ENCODE peak calls at places on chromosomes 12 and 14, in ten cellular contexts. One of them, this sample, is unnamed.

GRCh38 chr12:31323466-31324115 is 2.4 kb downstream of the SINHCAF start:
- DNase-seq in Panc1: no peak
- DNase-seq in Kasumi-1: peak
- DNase-seq in foreskin fibroblast: no peak
- DNase-seq in left lung: peak
- DNase-seq in Caki2: no peak
- DNase-seq in stimulated activated CD4-positive, alpha-beta T cell treated with anti-CD3 and anti-CD28 coated beads, TNF-alpha, amount 100 ng/mL, for 48 hours: peak
- DNase-seq in activated CD4-positive, alpha-beta T cell treated with anti-CD3 and anti-CD28 coated beads for 24 hours: peak
- DNase-seq in activated CD4-positive, alpha-beta memory T cell treated with anti-CD3 and anti-CD28 coated beads, Interleukin-2, amount 10 ng/mL, durations not matched to agents 7 days and 5 days: peak
- DNase-seq in activated CD8-positive, alpha-beta memory T cell treated with anti-CD3 and anti-CD28 coated beads, Interleukin-2, amount 50 U/mL, for 48 hours: peak
- DNase-seq in this sample: peak

GRCh38 chr12:95548539-95549391 is 2.5 kb downstream of the USP44 start:
- DNase-seq in Panc1: no peak
- DNase-seq in Kasumi-1: no peak
- DNase-seq in foreskin fibroblast: peak
- DNase-seq in left lung: peak
- DNase-seq in Caki2: no peak
- DNase-seq in stimulated activated CD4-positive, alpha-beta T cell treated with anti-CD3 and anti-CD28 coated beads, TNF-alpha, amount 100 ng/mL, for 48 hours: peak
- DNase-seq in activated CD4-positive, alpha-beta T cell treated with anti-CD3 and anti-CD28 coated beads for 24 hours: peak
- DNase-seq in activated CD4-positive, alpha-beta memory T cell treated with anti-CD3 and anti-CD28 coated beads, Interleukin-2, amount 10 ng/mL, durations not matched to agents 7 days and 5 days: peak
- DNase-seq in activated CD8-positive, alpha-beta memory T cell treated with anti-CD3 and anti-CD28 coated beads, Interleukin-2, amount 50 U/mL, for 48 hours: peak
- DNase-seq in this sample: peak

GRCh38 chr14:94650806-94651805 is 38.9 kb downstream of the SERPINA3 start:
- DNase-seq in Panc1: no peak
- DNase-seq in Kasumi-1: no peak
- DNase-seq in foreskin fibroblast: no peak
- DNase-seq in left lung: no peak
- DNase-seq in Caki2: no peak
- DNase-seq in stimulated activated CD4-positive, alpha-beta T cell treated with anti-CD3 and anti-CD28 coated beads, TNF-alpha, amount 100 ng/mL, for 48 hours: no peak
- DNase-seq in activated CD4-positive, alpha-beta T cell treated with anti-CD3 and anti-CD28 coated beads for 24 hours: no peak
- DNase-seq in activated CD4-positive, alpha-beta memory T cell treated with anti-CD3 and anti-CD28 coated beads, Interleukin-2, amount 10 ng/mL, durations not matched to agents 7 days and 5 days: no peak
- DNase-seq in activated CD8-positive, alpha-beta memory T cell treated with anti-CD3 and anti-CD28 coated beads, Interleukin-2, amount 50 U/mL, for 48 hours: no peak
- DNase-seq in this sample: no peak

GRCh38 chr12:75852143-75852542 is 179.4 kb downstream of the PHLDA1 start:
- DNase-seq in Panc1: no peak
- DNase-seq in Kasumi-1: no peak
- DNase-seq in foreskin fibroblast: peak
- DNase-seq in left lung: no peak
- DNase-seq in Caki2: peak
- DNase-seq in stimulated activated CD4-positive, alpha-beta T cell treated with anti-CD3 and anti-CD28 coated beads, TNF-alpha, amount 100 ng/mL, for 48 hours: no peak
- DNase-seq in activated CD4-positive, alpha-beta T cell treated with anti-CD3 and anti-CD28 coated beads for 24 hours: no peak
- DNase-seq in activated CD4-positive, alpha-beta memory T cell treated with anti-CD3 and anti-CD28 coated beads, Interleukin-2, amount 10 ng/mL, durations not matched to agents 7 days and 5 days: no peak
- DNase-seq in activated CD8-positive, alpha-beta memory T cell treated with anti-CD3 and anti-CD28 coated beads, Interleukin-2, amount 50 U/mL, for 48 hours: no peak
- DNase-seq in this sample: peak

GRCh38 chr12:55820679-55821078 is 2.8 kb downstream of the ORMDL2 start:
- DNase-seq in Panc1: no peak
- DNase-seq in Kasumi-1: peak
- DNase-seq in foreskin fibroblast: peak
- DNase-seq in left lung: no peak
- DNase-seq in Caki2: no peak
- DNase-seq in stimulated activated CD4-positive, alpha-beta T cell treated with anti-CD3 and anti-CD28 coated beads, TNF-alpha, amount 100 ng/mL, for 48 hours: no peak
- DNase-seq in activated CD4-positive, alpha-beta T cell treated with anti-CD3 and anti-CD28 coated beads for 24 hours: no peak
- DNase-seq in activated CD4-positive, alpha-beta memory T cell treated with anti-CD3 and anti-CD28 coated beads, Interleukin-2, amount 10 ng/mL, durations not matched to agents 7 days and 5 days: no peak
- DNase-seq in activated CD8-positive, alpha-beta memory T cell treated with anti-CD3 and anti-CD28 coated beads, Interleukin-2, amount 50 U/mL, for 48 hours: no peak
- DNase-seq in this sample: peak

GRCh38 chr12:129258781-129259318 is 405.6 kb downstream of the GLT1D1 start:
- DNase-seq in Panc1: no peak
- DNase-seq in Kasumi-1: no peak
- DNase-seq in foreskin fibroblast: no peak
- DNase-seq in left lung: no peak
- DNase-seq in Caki2: no peak
- DNase-seq in stimulated activated CD4-positive, alpha-beta T cell treated with anti-CD3 and anti-CD28 coated beads, TNF-alpha, amount 100 ng/mL, for 48 hours: no peak
- DNase-seq in activated CD4-positive, alpha-beta T cell treated with anti-CD3 and anti-CD28 coated beads for 24 hours: no peak
- DNase-seq in activated CD4-positive, alpha-beta memory T cell treated with anti-CD3 and anti-CD28 coated beads, Interleukin-2, amount 10 ng/mL, durations not matched to agents 7 days and 5 days: no peak
- DNase-seq in activated CD8-positive, alpha-beta memory T cell treated with anti-CD3 and anti-CD28 coated beads, Interleukin-2, amount 50 U/mL, for 48 hours: no peak
- DNase-seq in this sample: peak

GRCh38 chr12:57177354-57177753 is 29.9 kb upstream of the LRP1-AS start:
- DNase-seq in Panc1: no peak
- DNase-seq in Kasumi-1: no peak
- DNase-seq in foreskin fibroblast: no peak
- DNase-seq in left lung: no peak
- DNase-seq in Caki2: no peak
- DNase-seq in stimulated activated CD4-positive, alpha-beta T cell treated with anti-CD3 and anti-CD28 coated beads, TNF-alpha, amount 100 ng/mL, for 48 hours: no peak
- DNase-seq in activated CD4-positive, alpha-beta T cell treated with anti-CD3 and anti-CD28 coated beads for 24 hours: no peak
- DNase-seq in activated CD4-positive, alpha-beta memory T cell treated with anti-CD3 and anti-CD28 coated beads, Interleukin-2, amount 10 ng/mL, durations not matched to agents 7 days and 5 days: no peak
- DNase-seq in activated CD8-positive, alpha-beta memory T cell treated with anti-CD3 and anti-CD28 coated beads, Interleukin-2, amount 50 U/mL, for 48 hours: no peak
- DNase-seq in this sample: no peak

GRCh38 chr12:104702565-104703139 is 245.9 kb downstream of the CHST11 start:
- DNase-seq in Panc1: no peak
- DNase-seq in Kasumi-1: no peak
- DNase-seq in foreskin fibroblast: peak
- DNase-seq in left lung: no peak
- DNase-seq in Caki2: no peak
- DNase-seq in stimulated activated CD4-positive, alpha-beta T cell treated with anti-CD3 and anti-CD28 coated beads, TNF-alpha, amount 100 ng/mL, for 48 hours: no peak
- DNase-seq in activated CD4-positive, alpha-beta T cell treated with anti-CD3 and anti-CD28 coated beads for 24 hours: no peak
- DNase-seq in activated CD4-positive, alpha-beta memory T cell treated with anti-CD3 and anti-CD28 coated beads, Interleukin-2, amount 10 ng/mL, durations not matched to agents 7 days and 5 days: no peak
- DNase-seq in activated CD8-positive, alpha-beta memory T cell treated with anti-CD3 and anti-CD28 coated beads, Interleukin-2, amount 50 U/mL, for 48 hours: no peak
- DNase-seq in this sample: no peak

GRCh38 chr14:104140463-104141331 is 2.3 kb downstream of the KIF26A start:
- DNase-seq in Panc1: no peak
- DNase-seq in Kasumi-1: no peak
- DNase-seq in foreskin fibroblast: no peak
- DNase-seq in left lung: peak
- DNase-seq in Caki2: no peak
- DNase-seq in stimulated activated CD4-positive, alpha-beta T cell treated with anti-CD3 and anti-CD28 coated beads, TNF-alpha, amount 100 ng/mL, for 48 hours: no peak
- DNase-seq in activated CD4-positive, alpha-beta T cell treated with anti-CD3 and anti-CD28 coated beads for 24 hours: no peak
- DNase-seq in activated CD4-positive, alpha-beta memory T cell treated with anti-CD3 and anti-CD28 coated beads, Interleukin-2, amount 10 ng/mL, durations not matched to agents 7 days and 5 days: no peak
- DNase-seq in activated CD8-positive, alpha-beta memory T cell treated with anti-CD3 and anti-CD28 coated beads, Interleukin-2, amount 50 U/mL, for 48 hours: no peak
- DNase-seq in this sample: no peak

GRCh38 chr14:90785474-90785873 is 30.8 kb downstream of the TTC7B start:
- DNase-seq in Panc1: no peak
- DNase-seq in Kasumi-1: peak
- DNase-seq in foreskin fibroblast: peak
- DNase-seq in left lung: no peak
- DNase-seq in Caki2: no peak
- DNase-seq in stimulated activated CD4-positive, alpha-beta T cell treated with anti-CD3 and anti-CD28 coated beads, TNF-alpha, amount 100 ng/mL, for 48 hours: no peak
- DNase-seq in activated CD4-positive, alpha-beta T cell treated with anti-CD3 and anti-CD28 coated beads for 24 hours: no peak
- DNase-seq in activated CD4-positive, alpha-beta memory T cell treated with anti-CD3 and anti-CD28 coated beads, Interleukin-2, amount 10 ng/mL, durations not matched to agents 7 days and 5 days: no peak
- DNase-seq in activated CD8-positive, alpha-beta memory T cell treated with anti-CD3 and anti-CD28 coated beads, Interleukin-2, amount 50 U/mL, for 48 hours: peak
- DNase-seq in this sample: peak

GRCh38 chr14:104863923-104864266 is 1.2 kb upstream of the CEP170B start:
- DNase-seq in Panc1: no peak
- DNase-seq in Kasumi-1: no peak
- DNase-seq in foreskin fibroblast: no peak
- DNase-seq in left lung: no peak
- DNase-seq in Caki2: no peak
- DNase-seq in stimulated activated CD4-positive, alpha-beta T cell treated with anti-CD3 and anti-CD28 coated beads, TNF-alpha, amount 100 ng/mL, for 48 hours: no peak
- DNase-seq in activated CD4-positive, alpha-beta T cell treated with anti-CD3 and anti-CD28 coated beads for 24 hours: no peak
- DNase-seq in activated CD4-positive, alpha-beta memory T cell treated with anti-CD3 and anti-CD28 coated beads, Interleukin-2, amount 10 ng/mL, durations not matched to agents 7 days and 5 days: no peak
- DNase-seq in activated CD8-positive, alpha-beta memory T cell treated with anti-CD3 and anti-CD28 coated beads, Interleukin-2, amount 50 U/mL, for 48 hours: no peak
- DNase-seq in this sample: no peak

GRCh38 chr12:5123921-5124320 is 80.2 kb downstream of the KCNA5 start:
- DNase-seq in Panc1: no peak
- DNase-seq in Kasumi-1: no peak
- DNase-seq in foreskin fibroblast: peak
- DNase-seq in left lung: no peak
- DNase-seq in Caki2: no peak
- DNase-seq in stimulated activated CD4-positive, alpha-beta T cell treated with anti-CD3 and anti-CD28 coated beads, TNF-alpha, amount 100 ng/mL, for 48 hours: no peak
- DNase-seq in activated CD4-positive, alpha-beta T cell treated with anti-CD3 and anti-CD28 coated beads for 24 hours: no peak
- DNase-seq in activated CD4-positive, alpha-beta memory T cell treated with anti-CD3 and anti-CD28 coated beads, Interleukin-2, amount 10 ng/mL, durations not matched to agents 7 days and 5 days: no peak
- DNase-seq in activated CD8-positive, alpha-beta memory T cell treated with anti-CD3 and anti-CD28 coated beads, Interleukin-2, amount 50 U/mL, for 48 hours: no peak
- DNase-seq in this sample: no peak

GRCh38 chr12:62933220-62933870 is 1.6 kb downstream of the PPM1H start:
- DNase-seq in Panc1: no peak
- DNase-seq in Kasumi-1: no peak
- DNase-seq in foreskin fibroblast: peak
- DNase-seq in left lung: peak
- DNase-seq in Caki2: peak
- DNase-seq in stimulated activated CD4-positive, alpha-beta T cell treated with anti-CD3 and anti-CD28 coated beads, TNF-alpha, amount 100 ng/mL, for 48 hours: no peak
- DNase-seq in activated CD4-positive, alpha-beta T cell treated with anti-CD3 and anti-CD28 coated beads for 24 hours: no peak
- DNase-seq in activated CD4-positive, alpha-beta memory T cell treated with anti-CD3 and anti-CD28 coated beads, Interleukin-2, amount 10 ng/mL, durations not matched to agents 7 days and 5 days: no peak
- DNase-seq in activated CD8-positive, alpha-beta memory T cell treated with anti-CD3 and anti-CD28 coated beads, Interleukin-2, amount 50 U/mL, for 48 hours: no peak
- DNase-seq in this sample: no peak

GRCh38 chr14:102646615-102647014 is 54.2 kb downstream of the RCOR1 start:
- DNase-seq in Panc1: no peak
- DNase-seq in Kasumi-1: no peak
- DNase-seq in foreskin fibroblast: no peak
- DNase-seq in left lung: no peak
- DNase-seq in Caki2: no peak
- DNase-seq in stimulated activated CD4-positive, alpha-beta T cell treated with anti-CD3 and anti-CD28 coated beads, TNF-alpha, amount 100 ng/mL, for 48 hours: no peak
- DNase-seq in activated CD4-positive, alpha-beta T cell treated with anti-CD3 and anti-CD28 coated beads for 24 hours: no peak
- DNase-seq in activated CD4-positive, alpha-beta memory T cell treated with anti-CD3 and anti-CD28 coated beads, Interleukin-2, amount 10 ng/mL, durations not matched to agents 7 days and 5 days: no peak
- DNase-seq in activated CD8-positive, alpha-beta memory T cell treated with anti-CD3 and anti-CD28 coated beads, Interleukin-2, amount 50 U/mL, for 48 hours: no peak
- DNase-seq in this sample: no peak

GRCh38 chr14:92645841-92646478 is 102.5 kb downstream of the LGMN start:
- DNase-seq in Panc1: no peak
- DNase-seq in Kasumi-1: no peak
- DNase-seq in foreskin fibroblast: peak
- DNase-seq in left lung: no peak
- DNase-seq in Caki2: no peak
- DNase-seq in stimulated activated CD4-positive, alpha-beta T cell treated with anti-CD3 and anti-CD28 coated beads, TNF-alpha, amount 100 ng/mL, for 48 hours: no peak
- DNase-seq in activated CD4-positive, alpha-beta T cell treated with anti-CD3 and anti-CD28 coated beads for 24 hours: no peak
- DNase-seq in activated CD4-positive, alpha-beta memory T cell treated with anti-CD3 and anti-CD28 coated beads, Interleukin-2, amount 10 ng/mL, durations not matched to agents 7 days and 5 days: no peak
- DNase-seq in activated CD8-positive, alpha-beta memory T cell treated with anti-CD3 and anti-CD28 coated beads, Interleukin-2, amount 50 U/mL, for 48 hours: no peak
- DNase-seq in this sample: peak

GRCh38 chr12:58922849-58923248 is 2.5 kb upstream of the LRIG3 start:
- DNase-seq in Panc1: no peak
- DNase-seq in Kasumi-1: no peak
- DNase-seq in foreskin fibroblast: peak
- DNase-seq in left lung: no peak
- DNase-seq in Caki2: peak
- DNase-seq in stimulated activated CD4-positive, alpha-beta T cell treated with anti-CD3 and anti-CD28 coated beads, TNF-alpha, amount 100 ng/mL, for 48 hours: no peak
- DNase-seq in activated CD4-positive, alpha-beta T cell treated with anti-CD3 and anti-CD28 coated beads for 24 hours: no peak
- DNase-seq in activated CD4-positive, alpha-beta memory T cell treated with anti-CD3 and anti-CD28 coated beads, Interleukin-2, amount 10 ng/mL, durations not matched to agents 7 days and 5 days: no peak
- DNase-seq in activated CD8-positive, alpha-beta memory T cell treated with anti-CD3 and anti-CD28 coated beads, Interleukin-2, amount 50 U/mL, for 48 hours: no peak
- DNase-seq in this sample: peak

GRCh38 chr12:65015850-65016249 is 105.3 kb downstream of the WIF1 start:
- DNase-seq in Panc1: no peak
- DNase-seq in Kasumi-1: no peak
- DNase-seq in foreskin fibroblast: no peak
- DNase-seq in left lung: no peak
- DNase-seq in Caki2: no peak
- DNase-seq in stimulated activated CD4-positive, alpha-beta T cell treated with anti-CD3 and anti-CD28 coated beads, TNF-alpha, amount 100 ng/mL, for 48 hours: no peak
- DNase-seq in activated CD4-positive, alpha-beta T cell treated with anti-CD3 and anti-CD28 coated beads for 24 hours: no peak
- DNase-seq in activated CD4-positive, alpha-beta memory T cell treated with anti-CD3 and anti-CD28 coated beads, Interleukin-2, amount 10 ng/mL, durations not matched to agents 7 days and 5 days: no peak
- DNase-seq in activated CD8-positive, alpha-beta memory T cell treated with anti-CD3 and anti-CD28 coated beads, Interleukin-2, amount 50 U/mL, for 48 hours: no peak
- DNase-seq in this sample: no peak

GRCh38 chr14:54697806-54698205 is 130.9 kb downstream of the SAMD4A start:
- DNase-seq in Panc1: no peak
- DNase-seq in Kasumi-1: no peak
- DNase-seq in foreskin fibroblast: no peak
- DNase-seq in left lung: no peak
- DNase-seq in Caki2: no peak
- DNase-seq in stimulated activated CD4-positive, alpha-beta T cell treated with anti-CD3 and anti-CD28 coated beads, TNF-alpha, amount 100 ng/mL, for 48 hours: no peak
- DNase-seq in activated CD4-positive, alpha-beta T cell treated with anti-CD3 and anti-CD28 coated beads for 24 hours: no peak
- DNase-seq in activated CD4-positive, alpha-beta memory T cell treated with anti-CD3 and anti-CD28 coated beads, Interleukin-2, amount 10 ng/mL, durations not matched to agents 7 days and 5 days: no peak
- DNase-seq in activated CD8-positive, alpha-beta memory T cell treated with anti-CD3 and anti-CD28 coated beads, Interleukin-2, amount 50 U/mL, for 48 hours: no peak
- DNase-seq in this sample: no peak

GRCh38 chr14:100547633-100548294 is 39.5 kb downstream of the BEGAIN start:
- DNase-seq in Panc1: peak
- DNase-seq in Kasumi-1: peak
- DNase-seq in foreskin fibroblast: peak
- DNase-seq in left lung: peak
- DNase-seq in Caki2: peak
- DNase-seq in stimulated activated CD4-positive, alpha-beta T cell treated with anti-CD3 and anti-CD28 coated beads, TNF-alpha, amount 100 ng/mL, for 48 hours: peak
- DNase-seq in activated CD4-positive, alpha-beta T cell treated with anti-CD3 and anti-CD28 coated beads for 24 hours: no peak
- DNase-seq in activated CD4-positive, alpha-beta memory T cell treated with anti-CD3 and anti-CD28 coated beads, Interleukin-2, amount 10 ng/mL, durations not matched to agents 7 days and 5 days: peak
- DNase-seq in activated CD8-positive, alpha-beta memory T cell treated with anti-CD3 and anti-CD28 coated beads, Interleukin-2, amount 50 U/mL, for 48 hours: peak
- DNase-seq in this sample: peak

GRCh38 chr14:55446127-55446736 is 5.8 kb upstream of the TBPL2 start:
- DNase-seq in Panc1: no peak
- DNase-seq in Kasumi-1: peak
- DNase-seq in foreskin fibroblast: peak
- DNase-seq in left lung: no peak
- DNase-seq in Caki2: peak
- DNase-seq in stimulated activated CD4-positive, alpha-beta T cell treated with anti-CD3 and anti-CD28 coated beads, TNF-alpha, amount 100 ng/mL, for 48 hours: no peak
- DNase-seq in activated CD4-positive, alpha-beta T cell treated with anti-CD3 and anti-CD28 coated beads for 24 hours: peak
- DNase-seq in activated CD4-positive, alpha-beta memory T cell treated with anti-CD3 and anti-CD28 coated beads, Interleukin-2, amount 10 ng/mL, durations not matched to agents 7 days and 5 days: peak
- DNase-seq in activated CD8-positive, alpha-beta memory T cell treated with anti-CD3 and anti-CD28 coated beads, Interleukin-2, amount 50 U/mL, for 48 hours: peak
- DNase-seq in this sample: peak

GRCh38 chr14:91375748-91376452 is 41.7 kb downstream of the CCDC88C start:
- DNase-seq in Panc1: no peak
- DNase-seq in Kasumi-1: no peak
- DNase-seq in foreskin fibroblast: no peak
- DNase-seq in left lung: no peak
- DNase-seq in Caki2: no peak
- DNase-seq in stimulated activated CD4-positive, alpha-beta T cell treated with anti-CD3 and anti-CD28 coated beads, TNF-alpha, amount 100 ng/mL, for 48 hours: no peak
- DNase-seq in activated CD4-positive, alpha-beta T cell treated with anti-CD3 and anti-CD28 coated beads for 24 hours: no peak
- DNase-seq in activated CD4-positive, alpha-beta memory T cell treated with anti-CD3 and anti-CD28 coated beads, Interleukin-2, amount 10 ng/mL, durations not matched to agents 7 days and 5 days: no peak
- DNase-seq in activated CD8-positive, alpha-beta memory T cell treated with anti-CD3 and anti-CD28 coated beads, Interleukin-2, amount 50 U/mL, for 48 hours: no peak
- DNase-seq in this sample: no peak

GRCh38 chr12:21527451-21528180 is 1.5 kb downstream of the SPX start:
- DNase-seq in Panc1: no peak
- DNase-seq in Kasumi-1: peak
- DNase-seq in foreskin fibroblast: peak
- DNase-seq in left lung: peak
- DNase-seq in Caki2: peak
- DNase-seq in stimulated activated CD4-positive, alpha-beta T cell treated with anti-CD3 and anti-CD28 coated beads, TNF-alpha, amount 100 ng/mL, for 48 hours: peak
- DNase-seq in activated CD4-positive, alpha-beta T cell treated with anti-CD3 and anti-CD28 coated beads for 24 hours: no peak
- DNase-seq in activated CD4-positive, alpha-beta memory T cell treated with anti-CD3 and anti-CD28 coated beads, Interleukin-2, amount 10 ng/mL, durations not matched to agents 7 days and 5 days: peak
- DNase-seq in activated CD8-positive, alpha-beta memory T cell treated with anti-CD3 and anti-CD28 coated beads, Interleukin-2, amount 50 U/mL, for 48 hours: peak
- DNase-seq in this sample: peak

GRCh38 chr14:49769171-49769570 is 1.2 kb downstream of the KLHDC2 start:
- DNase-seq in Panc1: no peak
- DNase-seq in Kasumi-1: no peak
- DNase-seq in foreskin fibroblast: peak
- DNase-seq in left lung: no peak
- DNase-seq in Caki2: peak
- DNase-seq in stimulated activated CD4-positive, alpha-beta T cell treated with anti-CD3 and anti-CD28 coated beads, TNF-alpha, amount 100 ng/mL, for 48 hours: no peak
- DNase-seq in activated CD4-positive, alpha-beta T cell treated with anti-CD3 and anti-CD28 coated beads for 24 hours: no peak
- DNase-seq in activated CD4-positive, alpha-beta memory T cell treated with anti-CD3 and anti-CD28 coated beads, Interleukin-2, amount 10 ng/mL, durations not matched to agents 7 days and 5 days: no peak
- DNase-seq in activated CD8-positive, alpha-beta memory T cell treated with anti-CD3 and anti-CD28 coated beads, Interleukin-2, amount 50 U/mL, for 48 hours: no peak
- DNase-seq in this sample: peak

GRCh38 chr12:10968765-10969456 is 17.8 kb downstream of the TAS2R50 start:
- DNase-seq in Panc1: no peak
- DNase-seq in Kasumi-1: no peak
- DNase-seq in foreskin fibroblast: peak
- DNase-seq in left lung: no peak
- DNase-seq in Caki2: no peak
- DNase-seq in stimulated activated CD4-positive, alpha-beta T cell treated with anti-CD3 and anti-CD28 coated beads, TNF-alpha, amount 100 ng/mL, for 48 hours: no peak
- DNase-seq in activated CD4-positive, alpha-beta T cell treated with anti-CD3 and anti-CD28 coated beads for 24 hours: no peak
- DNase-seq in activated CD4-positive, alpha-beta memory T cell treated with anti-CD3 and anti-CD28 coated beads, Interleukin-2, amount 10 ng/mL, durations not matched to agents 7 days and 5 days: no peak
- DNase-seq in activated CD8-positive, alpha-beta memory T cell treated with anti-CD3 and anti-CD28 coated beads, Interleukin-2, amount 50 U/mL, for 48 hours: no peak
- DNase-seq in this sample: peak

GRCh38 chr14:91140672-91141071 is 26.8 kb downstream of the DGLUCY start:
- DNase-seq in Panc1: no peak
- DNase-seq in Kasumi-1: peak
- DNase-seq in foreskin fibroblast: peak
- DNase-seq in left lung: no peak
- DNase-seq in Caki2: peak
- DNase-seq in stimulated activated CD4-positive, alpha-beta T cell treated with anti-CD3 and anti-CD28 coated beads, TNF-alpha, amount 100 ng/mL, for 48 hours: no peak
- DNase-seq in activated CD4-positive, alpha-beta T cell treated with anti-CD3 and anti-CD28 coated beads for 24 hours: no peak
- DNase-seq in activated CD4-positive, alpha-beta memory T cell treated with anti-CD3 and anti-CD28 coated beads, Interleukin-2, amount 10 ng/mL, durations not matched to agents 7 days and 5 days: no peak
- DNase-seq in activated CD8-positive, alpha-beta memory T cell treated with anti-CD3 and anti-CD28 coated beads, Interleukin-2, amount 50 U/mL, for 48 hours: no peak
- DNase-seq in this sample: peak

This sample was measured in fibroblast of lung.